ENCODE peak calls at places on chromosome 15, in four cellular contexts. L is spleen, A is IMR-90, Q is tibial artery. I is an unnamed sample.

GRCh38 chr15:68674975-68675374 is 96.2 kb downstream of the CORO2B start:
- DNase-seq in L (no peak), A (peak), Q (no peak), I (peak)

GRCh38 chr15:88243895-88244787 is 12.4 kb downstream of the NTRK3 start:
- DNase-seq in L (no peak), A (peak), Q (no peak), I (peak)

GRCh38 chr15:48021336-48022086 is 99.3 kb upstream of the SLC24A5 start:
- DNase-seq in L (no peak), A (peak), Q (no peak), I (no peak)

GRCh38 chr15:31296304-31297220 is 30.1 kb upstream of the KLF13 start:
- DNase-seq in L (peak), A (no peak), Q (no peak), I (peak)

GRCh38 chr15:20357139-20358065 is 184.2 kb downstream of the GOLGA6L6 start:
- DNase-seq in L (peak), A (no peak), Q (no peak), I (no peak)

GRCh38 chr15:38129531-38130199 is 123.0 kb upstream of the SPRED1 start:
- DNase-seq in L (no peak), A (peak), Q (peak), I (peak)

GRCh38 chr15:57534279-57534678 is 57.4 kb upstream of the MYZAP start:
- DNase-seq in L (no peak), A (no peak), Q (no peak), I (peak)

GRCh38 chr15:44545934-44546802 is 9.2 kb downstream of the EIF3J start:
- DNase-seq in L (no peak), A (peak), Q (no peak), I (no peak)

GRCh38 chr15:24784506-24784905 is 108.9 kb downstream of the NPAP1 start:
- DNase-seq in L (no peak), A (no peak), Q (no peak), I (no peak)

GRCh38 chr15:51314391-51315337 is 23.7 kb downstream of the CYP19A1 start:
- DNase-seq in L (no peak), A (no peak), Q (no peak), I (peak)

GRCh38 chr15:51726302-51727073 is 11.0 kb downstream of the LYSMD2 start:
- DNase-seq in L (no peak), A (peak), Q (peak), I (peak)

GRCh38 chr15:42373274-42373673 is 14.0 kb downstream of the CAPN3 start:
- DNase-seq in L (no peak), A (no peak), Q (no peak), I (peak)

GRCh38 chr15:93523490-93523889 is 434.5 kb upstream of the RGMA start:
- DNase-seq in L (no peak), A (no peak), Q (no peak), I (no peak)

GRCh38 chr15:67212655-67213054 is 41.8 kb downstream of the AAGAB start:
- DNase-seq in L (no peak), A (no peak), Q (no peak), I (no peak)

GRCh38 chr15:48426941-48427340 is 95.7 kb downstream of the DUT start:
- DNase-seq in L (no peak), A (no peak), Q (no peak), I (no peak)

GRCh38 chr15:43912208-43912607 is 85.4 kb downstream of the WDR76 start:
- DNase-seq in L (no peak), A (no peak), Q (no peak), I (no peak)

GRCh38 chr15:54082836-54083492 is 104.7 kb downstream of the UNC13C start:
- DNase-seq in L (no peak), A (peak), Q (no peak), I (peak)

GRCh38 chr15:84761534-84762190 is 13.3 kb downstream of the ZNF592 start:
- DNase-seq in L (no peak), A (peak), Q (no peak), I (no peak)

GRCh38 chr15:31341036-31341435 is 14.4 kb downstream of the KLF13 start:
- DNase-seq in L (no peak), A (no peak), Q (no peak), I (no peak)

GRCh38 chr15:99125061-99125990 is 20.4 kb downstream of the SYNM start:
- DNase-seq in L (no peak), A (no peak), Q (peak), I (no peak)

GRCh38 chr15:83284563-83285283 is at the start of gene BNC1:
- DNase-seq in L (no peak), A (no peak), Q (no peak), I (no peak)

GRCh38 chr15:29773000-29773399 is 49.3 kb downstream of the TJP1 start:
- DNase-seq in L (no peak), A (no peak), Q (no peak), I (no peak)

GRCh38 chr15:51075364-51075763 is 19.3 kb downstream of the TNFAIP8L3 start:
- DNase-seq in L (no peak), A (no peak), Q (peak), I (no peak)

GRCh38 chr15:81184188-81184587 is 12.5 kb upstream of the IL16 start:
- DNase-seq in L (no peak), A (peak), Q (peak), I (peak)

GRCh38 chr15:52218816-52219215 is 27.6 kb upstream of the GNB5 start:
- DNase-seq in L (no peak), A (no peak), Q (no peak), I (no peak)

GRCh38 chr15:40108855-40109735 is at the start of gene BMF:
- DNase-seq in L (peak), A (peak), Q (peak), I (peak)
- TF ChIP-seq CTCF in L (peak), A (peak), Q (peak), I (peak)

DNA sequence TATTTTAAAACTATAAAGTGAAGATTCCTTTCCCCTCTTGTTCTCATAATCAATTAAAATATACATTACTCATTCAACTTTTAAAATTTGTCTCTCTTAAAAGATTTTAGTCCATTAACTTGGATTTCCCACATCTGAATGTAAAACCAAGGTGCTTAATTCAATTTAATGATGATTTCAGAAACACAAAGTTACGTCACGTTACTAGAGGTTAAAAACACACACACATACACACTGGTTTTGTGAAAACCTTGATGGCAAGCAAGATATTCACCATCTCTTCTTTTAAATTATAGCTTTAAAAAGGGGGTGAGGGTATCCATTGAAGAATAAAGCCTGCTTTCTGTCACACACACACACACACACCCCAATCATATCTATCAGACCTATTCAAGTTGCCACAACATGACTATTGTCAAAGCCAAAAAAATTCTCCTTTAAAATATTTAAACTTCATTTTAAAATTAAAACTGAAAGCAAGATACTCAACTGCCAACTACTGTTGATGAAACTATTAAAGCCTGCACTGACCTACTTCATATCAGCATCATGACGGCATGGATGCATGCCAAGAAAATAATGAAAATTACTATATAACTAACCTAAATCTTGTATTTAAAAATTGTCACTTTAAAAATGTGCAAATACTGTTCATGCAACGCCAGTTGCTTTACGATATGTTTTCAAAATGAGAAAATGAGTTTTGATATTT is 2.1 kb downstream of the RFX7 start:
- DNase-seq in L (no peak), A (peak), Q (no peak), I (peak)
- H3K4me3 ChIP-seq in L (peak), A (peak), Q (peak), I (peak)

GRCh38 chr15:73325191-73325980 is 43.4 kb downstream of the HCN4 start:
- DNase-seq in L (peak), A (no peak), Q (no peak), I (no peak)
- TF ChIP-seq CTCF in L (no peak), A (peak), Q (no peak), I (peak)

GRCh38 chr15:79089890-79090486 is 592 bp downstream of the RASGRF1 start:
- DNase-seq in L (no peak), A (no peak), Q (no peak), I (no peak)
- H3K4me3 ChIP-seq in L (peak), A (no peak), Q (peak), I (no peak)

GRCh38 chr15:33160054-33160453 is 34.5 kb downstream of the FMN1 start:
- DNase-seq in L (no peak), A (no peak), Q (no peak), I (no peak)
- TF ChIP-seq CTCF in L (no peak), A (no peak), Q (no peak), I (no peak)

GRCh38 chr15:36449662-36450145 is 129.7 kb upstream of the CDIN1 start:
- DNase-seq in L (no peak), A (peak), Q (no peak), I (no peak)
- H3K4me3 ChIP-seq in L (no peak), A (no peak), Q (no peak), I (no peak)

GRCh38 chr15:65034719-65035118 is 5.3 kb upstream of the MTFMT start:
- DNase-seq in L (no peak), A (no peak), Q (no peak), I (no peak)

GRCh38 chr15:65032823-65033537 is 3.5 kb upstream of the MTFMT start:
- DNase-seq in L (peak), A (peak), Q (peak), I (peak)

GRCh38 chr15:65037279-65037678 is 7.8 kb upstream of the MTFMT start:
- DNase-seq in L (no peak), A (no peak), Q (no peak), I (no peak)

GRCh38 chr15:65029736-65030208 is 333 bp upstream of the MTFMT start:
- DNase-seq in L (no peak), A (no peak), Q (no peak), I (no peak)

DNA sequence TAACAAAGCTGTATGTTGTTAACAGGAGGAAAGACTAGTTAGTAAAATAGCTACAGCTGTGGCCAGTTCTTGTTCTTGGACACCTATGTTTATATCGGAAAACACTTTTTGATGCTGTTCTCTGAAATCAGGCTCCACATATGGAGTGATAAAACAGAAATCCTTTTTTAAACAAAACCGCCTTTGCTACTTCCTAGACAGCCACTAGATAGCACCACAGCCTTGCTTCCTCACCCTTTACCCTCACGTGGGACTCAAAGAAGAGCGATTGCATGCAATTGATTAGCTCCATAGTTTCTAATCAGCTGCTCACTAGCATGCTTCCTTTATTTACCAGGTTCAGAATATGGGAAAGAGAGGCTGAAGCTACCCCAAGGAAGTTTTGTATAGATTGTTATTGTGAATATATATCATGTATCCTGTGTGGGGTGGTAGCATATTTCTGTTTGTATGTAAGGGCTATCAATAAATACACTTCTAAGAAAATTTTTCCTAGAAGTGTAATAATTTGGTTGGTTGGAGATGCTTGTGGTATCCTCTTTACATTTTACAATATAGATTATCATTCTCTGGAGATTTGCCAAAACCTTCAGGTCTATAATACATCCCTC is 4.3 kb upstream of the MTFMT start:
- DNase-seq in L (no peak), A (peak), Q (no peak), I (peak)
- TF ChIP-seq CTCF in L (peak), A (peak), Q (peak), I (peak)

GRCh38 chr15:64892850-64893403 is 18.8 kb upstream of the ANKDD1A start:
- DNase-seq in L (peak), A (no peak), Q (no peak), I (no peak)
- H3K4me3 ChIP-seq in L (peak), A (no peak), Q (no peak), I (no peak)

GRCh38 chr15:70665599-70665998 is 97.8 kb downstream of the UACA start:
- DNase-seq in L (no peak), A (no peak), Q (no peak), I (no peak)

GRCh38 chr15:70672081-70672480 is 91.3 kb downstream of the UACA start:
- DNase-seq in L (no peak), A (no peak), Q (no peak), I (no peak)

GRCh38 chr15:70669006-70669602 is 94.3 kb downstream of the UACA start:
- DNase-seq in L (no peak), A (no peak), Q (no peak), I (no peak)

GRCh38 chr15:70669966-70670658 is 93.2 kb downstream of the UACA start:
- DNase-seq in L (no peak), A (no peak), Q (no peak), I (no peak)

DNA sequence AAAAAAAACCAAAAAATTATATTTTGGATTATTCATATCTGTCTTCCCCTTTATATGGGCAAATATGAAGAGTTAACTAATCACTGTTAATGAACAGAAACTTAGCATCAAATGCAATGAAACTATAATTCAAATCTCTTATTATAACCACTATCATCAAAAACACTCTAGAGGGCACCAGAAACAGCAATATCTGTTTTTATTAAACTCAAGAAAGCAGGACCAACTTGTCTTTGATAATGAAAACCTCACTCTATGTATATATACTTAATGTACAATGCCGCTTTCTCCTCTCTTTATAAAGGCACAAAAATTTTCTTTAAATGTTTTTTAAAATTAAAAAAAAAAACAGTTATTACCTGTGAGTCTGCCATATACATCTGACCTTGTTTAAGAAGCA is 92.7 kb downstream of the UACA start:
- DNase-seq in L (no peak), A (no peak), Q (no peak), I (peak)
- TF ChIP-seq CTCF in L (no peak), A (peak), Q (no peak), I (no peak)